ENCODE peak calls at places on chromosome 14, in ten cellular contexts. O is T-helper 1 cell; M is NCI-H1105; B is naive B cell; K is PC-3; J is stimulated activated CD4-positive, alpha-beta T cell treated with anti-CD3 and anti-CD28 coated beads, Interleukin-12 subunit alpha, Interleukin-12 subunit beta, amount 100 ng/mL, for 24 hours; S is fibroblast of lung; W is mesothelial cell of epicardium; U is AG08396; Z is hepatic stellate cell. E is an unnamed sample.

GRCh38 chr14:106788534-106788933 is 1262.2 kb downstream of the TMEM121 start:
- DNase-seq in O (no peak), M (no peak), B (no peak), K (no peak), J (no peak), S (no peak), W (no peak), U (no peak), Z (no peak), E (no peak)

GRCh38 chr14:101112351-101113107 is 209.0 kb upstream of the RTL1 start:
- DNase-seq in O (peak), M (no peak), B (no peak), K (no peak), J (no peak), S (no peak), W (peak), U (no peak), Z (no peak), E (no peak)

GRCh38 chr14:103207038-103207403 is 83.8 kb downstream of the TNFAIP2 start:
- DNase-seq in O (no peak), M (no peak), B (no peak), K (no peak), J (no peak), S (peak), W (no peak), U (peak), Z (peak), E (no peak)

GRCh38 chr14:75234173-75234855 is 44.3 kb upstream of the FOS start:
- DNase-seq in O (no peak), M (no peak), B (no peak), K (peak), J (no peak), S (peak), W (no peak), U (peak), Z (peak), E (no peak)

GRCh38 chr14:88247228-88247627 is 75.8 kb downstream of the KCNK10 start:
- DNase-seq in O (no peak), M (no peak), B (no peak), K (no peak), J (no peak), S (no peak), W (no peak), U (no peak), Z (no peak), E (peak)

GRCh38 chr14:89586258-89587127 is 169.5 kb upstream of the FOXN3 start:
- DNase-seq in O (no peak), M (no peak), B (no peak), K (no peak), J (no peak), S (no peak), W (peak), U (no peak), Z (no peak), E (no peak)

GRCh38 chr14:105532735-105533141 is 6.4 kb downstream of the TMEM121 start:
- DNase-seq in O (no peak), M (no peak), B (peak), K (no peak), J (no peak), S (peak), W (no peak), U (peak), Z (peak), E (no peak)

GRCh38 chr14:23327947-23328744 is 6.9 kb downstream of the PABPN1 start:
- DNase-seq in O (peak), M (peak), B (peak), K (peak), J (peak), S (peak), W (peak), U (peak), Z (peak), E (no peak)

GRCh38 chr14:68364823-68365222 is 428.0 kb downstream of the ZFP36L1 start:
- DNase-seq in O (no peak), M (no peak), B (no peak), K (no peak), J (no peak), S (no peak), W (no peak), U (no peak), Z (no peak), E (no peak)

GRCh38 chr14:22850944-22851790 is 14.8 kb downstream of the MMP14 start:
- DNase-seq in O (no peak), M (no peak), B (no peak), K (peak), J (no peak), S (peak), W (no peak), U (peak), Z (peak), E (no peak)

GRCh38 chr14:61716956-61717355 is 21.6 kb downstream of the HIF1A start:
- DNase-seq in O (no peak), M (no peak), B (no peak), K (no peak), J (no peak), S (no peak), W (no peak), U (no peak), Z (no peak), E (no peak)

GRCh38 chr14:94771906-94772468 is 2.1 kb upstream of the GSC start:
- DNase-seq in O (no peak), M (no peak), B (no peak), K (no peak), J (no peak), S (no peak), W (no peak), U (no peak), Z (no peak), E (no peak)

GRCh38 chr14:70350078-70350477 is 9.4 kb downstream of the COX16 start:
- DNase-seq in O (no peak), M (no peak), B (no peak), K (no peak), J (no peak), S (no peak), W (no peak), U (no peak), Z (no peak), E (no peak)

GRCh38 chr14:95526483-95527391 is 8.1 kb upstream of the GLRX5 start:
- DNase-seq in O (no peak), M (no peak), B (no peak), K (no peak), J (no peak), S (peak), W (no peak), U (no peak), Z (no peak), E (no peak)

GRCh38 chr14:50801706-50802105 is 29.3 kb downstream of the NIN start:
- DNase-seq in O (no peak), M (no peak), B (no peak), K (peak), J (no peak), S (peak), W (no peak), U (peak), Z (no peak), E (no peak)

GRCh38 chr14:76812093-76812421 is 625 bp downstream of the ANGEL1 start:
- DNase-seq in O (no peak), M (no peak), B (no peak), K (peak), J (no peak), S (no peak), W (no peak), U (no peak), Z (no peak), E (no peak)

GRCh38 chr14:100644784-100645183 is 57.6 kb upstream of the BEGAIN start:
- DNase-seq in O (no peak), M (no peak), B (no peak), K (no peak), J (no peak), S (no peak), W (no peak), U (no peak), Z (no peak), E (no peak)

GRCh38 chr14:59688224-59689170 is 111.9 kb upstream of the CCDC175 start:
- DNase-seq in O (no peak), M (peak), B (no peak), K (peak), J (no peak), S (peak), W (peak), U (peak), Z (peak), E (no peak)

GRCh38 chr14:68448379-68448778 is 344.5 kb downstream of the ZFP36L1 start:
- DNase-seq in O (no peak), M (no peak), B (no peak), K (peak), J (no peak), S (peak), W (no peak), U (no peak), Z (no peak), E (no peak)

GRCh38 chr14:52067873-52068740 is 752 bp downstream of the NID2 start:
- DNase-seq in O (no peak), M (no peak), B (peak), K (peak), J (no peak), S (peak), W (peak), U (peak), Z (no peak), E (no peak)

GRCh38 chr14:33655421-33655820 is 295.5 kb downstream of the EGLN3 start:
- DNase-seq in O (no peak), M (no peak), B (no peak), K (peak), J (no peak), S (no peak), W (no peak), U (no peak), Z (no peak), E (no peak)

GRCh38 chr14:101216725-101217463 is 313.4 kb upstream of the RTL1 start:
- DNase-seq in O (no peak), M (no peak), B (no peak), K (no peak), J (no peak), S (no peak), W (peak), U (no peak), Z (no peak), E (no peak)

GRCh38 chr14:97264516-97265230 is 467.5 kb downstream of the VRK1 start:
- DNase-seq in O (no peak), M (no peak), B (no peak), K (peak), J (no peak), S (no peak), W (no peak), U (no peak), Z (no peak), E (no peak)

GRCh38 chr14:103597623-103598372 is 31.2 kb upstream of the KLC1 start:
- DNase-seq in O (no peak), M (no peak), B (no peak), K (peak), J (no peak), S (peak), W (no peak), U (peak), Z (peak), E (peak)

GRCh38 chr14:90042587-90043252 is 19.1 kb upstream of the KCNK13 start:
- DNase-seq in O (no peak), M (no peak), B (no peak), K (no peak), J (no peak), S (no peak), W (no peak), U (no peak), Z (no peak), E (no peak)

GRCh38 chr14:76376001-76376404 is at the start of gene ESRRB:
- DNase-seq in O (no peak), M (peak), B (no peak), K (no peak), J (no peak), S (peak), W (peak), U (no peak), Z (no peak), E (peak)

GRCh38 chr14:94292872-94293577 is at the start of gene SERPINA10:
- DNase-seq in O (no peak), M (no peak), B (no peak), K (no peak), J (no peak), S (no peak), W (no peak), U (no peak), Z (no peak), E (no peak)